ENCODE peak calls at places on chromosomes 5 and 9, in nine cellular contexts. D is A549, W is H54, Q is thyroid gland, A is H1, M is stomach, J is spleen, Z is prostate gland, K is lower leg skin. I is an unnamed sample.
A peak's percentile ranks its signal among the peaks of the same experiment; 100 is the strongest.

GRCh38 chr9:135039916-135040645 is 47.4 kb upstream of the OLFM1 start:
- DNase-seq in A (no peak), M (peak; percentile 22), K (peak; percentile 77), D (no peak), Q (no peak), Z (no peak), J (peak; percentile 24), W (no peak), I (no peak)

GRCh38 chr5:33929925-33930690 is 6.1 kb upstream of the RXFP3 start:
- DNase-seq in A (no peak), Q (no peak), Z (no peak), K (no peak), M (no peak), J (no peak), W (no peak), D (no peak), I (no peak)

GRCh38 chr9:72592501-72593403 is 71.3 kb downstream of the TMC1 start:
- DNase-seq in J (no peak), Z (peak; percentile 62), A (peak; percentile 46), M (no peak), D (peak; percentile 78), Q (no peak), K (no peak), W (peak; percentile 51), I (no peak)

GRCh38 chr5:178564386-178564785 is 25.8 kb downstream of the COL23A1 start:
- DNase-seq in J (no peak), M (no peak), K (no peak), A (no peak), W (no peak), Z (no peak), Q (no peak), D (no peak), I (no peak)

GRCh38 chr5:16552666-16553343 is 64.0 kb downstream of the RETREG1 start:
- DNase-seq in D (peak; percentile 55), J (no peak), Z (peak; percentile 83), M (peak; percentile 88), A (peak; percentile 84), W (peak; percentile 49), Q (peak; percentile 87), K (peak; percentile 94), I (peak; percentile 87)

GRCh38 chr9:89755835-89756234 is 151.0 kb downstream of the GADD45G start:
- DNase-seq in Z (no peak), D (no peak), Q (no peak), M (peak; percentile 64), W (no peak), A (no peak), J (peak; percentile 31), K (no peak), I (no peak)

GRCh38 chr5:161414037-161414436 is 132.5 kb downstream of the GABRB2 start:
- DNase-seq in K (no peak), A (no peak), W (no peak), D (no peak), Q (no peak), Z (no peak), J (no peak), M (no peak), I (no peak)

GRCh38 chr9:33881635-33882034 is 64.7 kb downstream of the UBE2R2 start:
- DNase-seq in Q (no peak), W (no peak), M (no peak), J (no peak), D (no peak), A (no peak), K (no peak), Z (no peak), I (no peak)

GRCh38 chr9:133301253-133302230 is 26.5 kb upstream of the ABO start:
- DNase-seq in A (no peak), Z (no peak), D (no peak), M (peak; percentile 5), J (no peak), K (peak; percentile 58), W (no peak), Q (no peak), I (no peak)

GRCh38 chr5:52693279-52693678 is 94.4 kb upstream of the ITGA1 start:
- DNase-seq in Q (peak; percentile 4), K (no peak), A (no peak), Z (no peak), D (peak; percentile 42), J (peak; percentile 75), M (peak; percentile 28), W (no peak), I (peak; percentile 15)

GRCh38 chr9:89175739-89176360 is 2.8 kb downstream of the SHC3 start:
- DNase-seq in Z (no peak), Q (no peak), W (no peak), K (peak; percentile 53), M (no peak), D (no peak), J (no peak), A (no peak), I (no peak)

GRCh38 chr5:180809403-180810209 is 7.0 kb upstream of the MGAT1 start:
- DNase-seq in J (peak; percentile 97), Z (peak; percentile 87), A (no peak), M (peak; percentile 91), W (peak; percentile 79), K (peak; percentile 97), Q (peak; percentile 90), D (peak; percentile 94), I (peak; percentile 94)

GRCh38 chr5:6424110-6424659 is 24.5 kb upstream of the UBE2QL1 start:
- DNase-seq in Z (no peak), M (no peak), A (no peak), J (no peak), W (no peak), Q (peak; percentile 56), D (no peak), K (no peak), I (no peak)

GRCh38 chr9:98368366-98369065 is 113.1 kb upstream of the TBC1D2 start:
- DNase-seq in K (no peak), J (no peak), M (no peak), A (no peak), W (no peak), D (no peak), Q (no peak), Z (no peak), I (no peak)

GRCh38 chr9:94952553-94953373 is 226.3 kb downstream of the AOPEP start:
- DNase-seq in A (no peak), Q (peak; percentile 79), M (no peak), Z (no peak), J (no peak), W (no peak), K (no peak), D (no peak), I (no peak)

GRCh38 chr9:22863106-22863505 is 416.5 kb downstream of the DMRTA1 start:
- DNase-seq in W (no peak), J (no peak), M (no peak), K (no peak), A (no peak), Z (no peak), Q (no peak), D (no peak), I (no peak)

GRCh38 chr9:85036503-85036902 is 367.0 kb downstream of the NTRK2 start:
- DNase-seq in J (no peak), A (no peak), W (no peak), M (no peak), K (no peak), Q (no peak), Z (no peak), D (no peak), I (peak; percentile 18)

DNA sequence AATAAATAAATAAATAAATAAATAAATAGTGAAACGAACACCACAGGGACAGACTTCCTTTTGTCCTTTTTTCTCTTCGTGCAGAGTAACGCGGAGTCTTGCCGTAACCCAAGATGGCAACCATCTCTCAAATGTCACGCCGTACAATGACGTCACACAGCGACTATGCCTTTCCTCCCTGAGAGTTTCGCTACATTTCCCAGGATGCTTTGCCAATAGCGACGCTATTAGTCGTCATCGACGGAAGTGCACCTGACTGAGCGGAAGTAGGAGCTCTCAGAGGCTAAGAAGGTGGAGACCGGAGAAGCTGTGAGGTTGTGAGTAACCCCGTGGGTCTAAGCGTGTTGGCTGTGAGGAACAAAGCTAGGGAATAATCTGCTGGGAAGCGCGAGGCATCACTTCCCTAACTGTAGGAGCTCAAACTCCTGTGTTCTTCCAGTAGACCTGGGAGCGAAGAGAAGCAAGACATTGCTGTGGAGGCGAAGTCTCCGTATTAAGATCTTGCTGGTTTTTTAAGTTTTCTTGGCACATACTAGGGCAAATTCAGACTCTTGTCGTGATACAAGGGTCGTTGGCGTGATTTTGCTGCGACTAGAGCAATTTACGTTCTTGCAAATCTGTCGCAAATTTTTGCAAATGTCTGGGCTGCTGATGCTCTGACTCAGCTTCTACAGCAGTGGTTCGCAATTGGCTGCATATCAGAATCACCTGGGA is at the start of gene TTC1:
- DNase-seq in Z (peak; percentile 97), M (peak; percentile 97), Q (peak; percentile 97), A (peak; percentile 87), K (peak; percentile 98), D (peak; percentile 99), J (peak; percentile 96), W (peak; percentile 65), I (peak; percentile 97)
- TF ChIP-seq POLR2A in Z (peak; percentile 77), M (no peak), Q (peak; percentile 87), A (peak; percentile 98), K (no peak), D (peak; percentile 83), J (peak; percentile 72), W (peak; percentile 72), I (peak; percentile 95)

GRCh38 chr5:151062405-151063135 is 18.3 kb downstream of the TNIP1 start:
- DNase-seq in D (no peak), A (no peak), Z (no peak), K (no peak), J (peak; percentile 20), Q (no peak), M (no peak), W (no peak), I (no peak)
- TF ChIP-seq POLR2A in D (no peak), A (no peak), Z (no peak), K (no peak), J (no peak), Q (no peak), M (no peak), W (no peak), I (no peak)

DNA sequence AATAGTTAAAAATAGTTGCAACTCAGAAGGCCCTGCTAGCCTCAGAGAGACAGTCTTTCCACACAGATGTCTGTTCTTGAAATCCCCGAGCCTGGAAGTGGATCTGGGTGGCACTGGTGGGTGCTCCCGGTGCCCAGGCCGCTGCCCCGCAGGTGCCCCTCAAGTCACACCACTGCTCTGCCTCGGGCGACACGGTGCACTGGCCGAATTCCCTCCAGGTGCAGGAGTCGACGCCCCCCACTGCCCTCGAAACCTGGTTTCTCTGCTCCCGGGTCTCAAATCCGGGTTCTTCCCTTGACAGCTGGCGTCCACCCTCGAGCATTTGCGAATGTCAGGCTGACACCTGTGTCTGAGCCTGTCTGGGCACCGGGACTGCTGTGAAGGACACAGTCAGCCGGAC is 27.2 kb downstream of the SLC9A3 start:
- DNase-seq in Q (no peak), A (no peak), Z (no peak), D (no peak), J (no peak), M (no peak), W (no peak), K (no peak), I (no peak)
- TF ChIP-seq POLR2A in Q (no peak), A (no peak), Z (no peak), D (no peak), J (no peak), M (no peak), W (no peak), K (no peak), I (no peak)

GRCh38 chr5:150395690-150395979 is 17.1 kb downstream of the CD74 start:
- DNase-seq in M (no peak), A (no peak), Q (no peak), Z (no peak), W (no peak), J (no peak), D (no peak), K (no peak), I (no peak)
- TF ChIP-seq POLR2A in M (no peak), A (no peak), Q (no peak), Z (no peak), W (no peak), J (no peak), D (no peak), K (no peak), I (no peak)

I was measured in transverse colon.